ENCODE peak calls at places on chromosomes 6 and 20, in ten cellular contexts. F, Y, Z, C, G, K, H, V, S and R are unnamed samples.

GRCh38 chr20:61807426-61808160 is 258.1 kb downstream of the TAF4 start:
- DNase-seq in F (no peak), Y (no peak), Z (no peak), C (no peak), G (no peak), K (no peak), H (no peak), V (no peak), S (no peak), R (no peak)

GRCh38 chr6:12614468-12614867 is 102.1 kb upstream of the PHACTR1 start:
- DNase-seq in F (no peak), Y (no peak), Z (no peak), C (no peak), G (no peak), K (no peak), H (no peak), V (no peak), S (no peak), R (no peak)

GRCh38 chr6:36590237-36590636 is 3.9 kb upstream of the SRSF3 start:
- DNase-seq in F (no peak), Y (no peak), Z (peak; percentile 74), C (no peak), G (peak; percentile 75), K (no peak), H (no peak), V (peak; percentile 89), S (no peak), R (no peak)

GRCh38 chr6:74585779-74586178 is 620.1 kb downstream of the COL12A1 start:
- DNase-seq in F (no peak), Y (no peak), Z (peak; percentile 68), C (no peak), G (peak; percentile 51), K (no peak), H (no peak), V (no peak), S (no peak), R (no peak)

GRCh38 chr6:106097368-106098231 is 11.5 kb downstream of the PRDM1 start:
- DNase-seq in F (peak; percentile 28), Y (no peak), Z (peak; percentile 53), C (no peak), G (peak; percentile 65), K (peak; percentile 87), H (peak; percentile 47), V (no peak), S (peak; percentile 39), R (peak; percentile 61)

GRCh38 chr20:676967-677366 is 1.4 kb upstream of the SCRT2 start:
- DNase-seq in F (no peak), Y (no peak), Z (no peak), C (no peak), G (no peak), K (no peak), H (no peak), V (no peak), S (no peak), R (no peak)

GRCh38 chr6:153130515-153131036 is 506 bp downstream of the RGS17 start:
- DNase-seq in F (no peak), Y (no peak), Z (no peak), C (no peak), G (no peak), K (no peak), H (no peak), V (no peak), S (no peak), R (no peak)

GRCh38 chr6:7251861-7252260 is 61.1 kb downstream of the SSR1 start:
- DNase-seq in F (no peak), Y (no peak), Z (no peak), C (no peak), G (no peak), K (no peak), H (no peak), V (no peak), S (no peak), R (no peak)

GRCh38 chr6:143270026-143270425 is 180.5 kb downstream of the ADAT2 start:
- DNase-seq in F (no peak), Y (no peak), Z (peak; percentile 32), C (no peak), G (peak; percentile 74), K (no peak), H (no peak), V (peak; percentile 32), S (no peak), R (no peak)

GRCh38 chr20:57670288-57671071 is 39.3 kb downstream of the PMEPA1 start:
- DNase-seq in F (no peak), Y (no peak), Z (no peak), C (no peak), G (no peak), K (no peak), H (no peak), V (no peak), S (no peak), R (no peak)

GRCh38 chr6:16944601-16945000 is 157.2 kb upstream of the STMND1 start:
- DNase-seq in F (no peak), Y (no peak), Z (no peak), C (no peak), G (no peak), K (no peak), H (no peak), V (no peak), S (no peak), R (no peak)

GRCh38 chr6:105677671-105678475 is 275.0 kb upstream of the PREP start:
- DNase-seq in F (no peak), Y (no peak), Z (no peak), C (no peak), G (no peak), K (no peak), H (no peak), V (no peak), S (no peak), R (no peak)

GRCh38 chr6:44771647-44772415 is 384.3 kb downstream of the CDC5L start:
- DNase-seq in F (no peak), Y (no peak), Z (no peak), C (no peak), G (no peak), K (no peak), H (no peak), V (peak; percentile 12), S (no peak), R (no peak)

GRCh38 chr6:81689580-81689979 is 62.9 kb downstream of the TENT5A start:
- DNase-seq in F (no peak), Y (no peak), Z (no peak), C (no peak), G (no peak), K (no peak), H (no peak), V (no peak), S (no peak), R (no peak)